ENCODE peak calls at places on chromosome 11, in nine cellular contexts. T, M, C, D, Y, R, F, E and S are unnamed samples.

GRCh38 chr11:94854770-94855633 is 86.8 kb downstream of the AMOTL1 start:
- DNase-seq in M (no peak), C (no peak), R (no peak), F (no peak), D (no peak), T (no peak), E (no peak), Y (no peak), S (no peak)

GRCh38 chr11:9573775-9574555 is 495 bp downstream of the WEE1 start:
- DNase-seq in F (no peak), M (peak), C (no peak), D (peak), R (no peak), T (no peak), Y (no peak), E (peak), S (no peak)

GRCh38 chr11:131864205-131864604 is 493.8 kb downstream of the NTM start:
- DNase-seq in F (no peak), Y (no peak), C (no peak), M (no peak), T (no peak), R (no peak), E (no peak), D (no peak), S (no peak)

GRCh38 chr11:130581631-130582030 is 133.2 kb downstream of the ADAMTS15 start:
- DNase-seq in Y (no peak), C (no peak), E (peak), T (no peak), F (peak), M (no peak), D (no peak), R (no peak), S (no peak)

GRCh38 chr11:66846671-66847091 is 3.4 kb downstream of the RCE1 start:
- DNase-seq in C (no peak), E (no peak), Y (no peak), D (no peak), M (peak), F (no peak), R (peak), T (no peak), S (no peak)

GRCh38 chr11:18765554-18765953 is 26.0 kb downstream of the PTPN5 start:
- DNase-seq in T (no peak), F (peak), C (no peak), E (peak), M (no peak), R (no peak), Y (no peak), D (no peak), S (no peak)

GRCh38 chr11:23865341-23865975 is 631.4 kb upstream of the LUZP2 start:
- DNase-seq in F (peak), E (no peak), D (no peak), M (no peak), Y (no peak), R (no peak), T (no peak), C (no peak), S (no peak)

GRCh38 chr11:124801014-124801413 is 808 bp upstream of the MSANTD2 start:
- DNase-seq in M (no peak), D (no peak), E (peak), Y (no peak), C (no peak), F (peak), T (no peak), R (no peak), S (no peak)

GRCh38 chr11:118238947-118239346 is 13.2 kb downstream of the MPZL3 start:
- DNase-seq in M (no peak), D (no peak), T (no peak), Y (no peak), F (no peak), E (no peak), C (no peak), R (no peak), S (no peak)

GRCh38 chr11:98107736-98108135 is 913.0 kb upstream of the CNTN5 start:
- DNase-seq in D (no peak), E (peak), M (no peak), C (no peak), Y (no peak), T (no peak), F (no peak), R (no peak), S (no peak)

GRCh38 chr11:130858215-130858614 is 58.1 kb downstream of the SNX19 start:
- DNase-seq in Y (no peak), F (no peak), C (no peak), T (no peak), D (no peak), E (no peak), M (no peak), R (no peak), S (no peak)

GRCh38 chr11:66365711-66366619 is 5.6 kb downstream of the SLC29A2 start:
- DNase-seq in R (no peak), C (no peak), Y (no peak), D (no peak), M (no peak), F (no peak), E (no peak), T (no peak), S (no peak)

GRCh38 chr11:59144579-59145345 is 2.1 kb downstream of the FAM111A start:
- DNase-seq in F (peak), E (peak), T (peak), C (peak), R (peak), D (peak), Y (peak), M (peak), S (peak)

GRCh38 chr11:113448311-113448666 is 26.9 kb downstream of the DRD2 start:
- DNase-seq in T (no peak), D (no peak), C (no peak), E (no peak), F (no peak), R (no peak), Y (no peak), M (no peak), S (no peak)

GRCh38 chr11:35246725-35247124 is 107.8 kb downstream of the CD44 start:
- DNase-seq in C (no peak), R (no peak), T (no peak), Y (no peak), M (no peak), E (peak), F (no peak), D (peak), S (no peak)

GRCh38 chr11:46382644-46383403 is 1.4 kb downstream of the MDK start:
- DNase-seq in C (no peak), M (no peak), R (no peak), Y (no peak), D (no peak), T (no peak), F (no peak), E (peak), S (no peak)

GRCh38 chr11:18722293-18722637 is 3.7 kb downstream of the IGSF22 start:
- DNase-seq in T (no peak), Y (no peak), E (no peak), M (no peak), D (no peak), C (no peak), R (no peak), F (no peak), S (no peak)

GRCh38 chr11:92843455-92843854 is 126.0 kb upstream of the MTNR1B start:
- DNase-seq in F (peak), D (no peak), R (no peak), C (no peak), M (no peak), E (no peak), T (peak), Y (no peak), S (no peak)

GRCh38 chr11:79437274-79437980 is 3.4 kb downstream of the TENM4 start:
- DNase-seq in M (peak), F (peak), R (peak), E (peak), C (peak), D (peak), T (peak), Y (no peak), S (peak)

GRCh38 chr11:9078113-9079041 is 13.0 kb downstream of the SCUBE2 start:
- DNase-seq in T (no peak), E (no peak), M (no peak), D (no peak), C (no peak), R (no peak), Y (no peak), F (no peak), S (no peak)

GRCh38 chr11:1421291-1421690 is 31.6 kb downstream of the BRSK2 start:
- DNase-seq in T (no peak), F (no peak), Y (no peak), D (no peak), R (no peak), E (no peak), C (no peak), M (no peak), S (no peak)

GRCh38 chr11:118572914-118573550 is 823 bp downstream of the ARCN1 start:
- DNase-seq in E (peak), D (no peak), R (no peak), Y (no peak), T (peak), C (peak), M (no peak), F (peak), S (no peak)

DNA sequence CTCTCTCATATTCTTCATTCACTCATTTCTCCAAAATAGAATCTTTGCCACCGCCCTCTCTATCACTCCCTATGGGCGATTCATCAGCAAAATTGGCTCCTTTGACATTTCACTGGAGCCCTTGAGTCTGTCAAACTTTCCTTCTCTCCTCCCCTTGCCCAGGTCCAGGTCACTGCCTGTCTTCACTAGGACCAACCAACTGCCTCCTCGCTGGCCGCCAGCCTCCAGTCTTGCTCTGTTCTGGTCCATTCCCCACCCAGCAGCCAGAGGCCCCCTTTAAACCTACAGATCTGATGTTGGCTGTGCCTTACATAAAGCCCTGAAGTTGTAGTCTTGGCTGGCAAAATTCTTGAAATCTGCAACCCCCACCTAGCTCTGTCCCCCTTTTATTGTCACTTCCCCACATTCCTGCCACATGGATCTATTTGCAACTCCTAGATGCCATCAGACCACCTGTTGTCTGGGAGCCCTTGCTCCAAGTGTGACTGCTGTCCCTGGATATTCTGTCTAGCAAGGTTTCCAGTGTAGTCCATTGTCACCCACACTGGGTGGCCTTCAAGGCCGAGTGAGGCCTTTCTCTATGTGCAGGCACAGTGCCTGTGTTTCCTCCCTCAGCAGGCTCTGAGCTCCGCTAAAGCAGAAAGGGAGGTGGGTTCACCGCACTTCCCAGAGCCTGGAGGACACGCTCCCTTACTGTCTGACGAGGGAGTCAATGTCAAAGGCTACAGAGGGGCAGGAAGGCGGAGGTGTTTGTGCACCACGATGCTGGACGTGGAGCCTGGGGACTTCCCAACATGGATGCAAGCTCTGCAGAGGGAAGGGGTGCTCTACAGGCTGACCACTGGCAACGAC is 25.5 kb downstream of the MYEOV start:
- DNase-seq in Y (no peak), E (no peak), R (no peak), M (no peak), T (no peak), D (no peak), F (no peak), C (no peak), S (no peak)
- H3K27ac ChIP-seq in Y (no peak), E (no peak), R (no peak), M (no peak), T (no peak), D (no peak), F (no peak), C (no peak), S (no peak)

GRCh38 chr11:111720801-111721494 is 45.2 kb downstream of the PPP2R1B start:
- DNase-seq in R (no peak), T (no peak), C (no peak), M (peak), Y (no peak), E (no peak), D (no peak), F (no peak), S (no peak)
- H3K27ac ChIP-seq in R (no peak), T (no peak), C (no peak), M (peak), Y (no peak), E (peak), D (no peak), F (no peak), S (peak)

GRCh38 chr11:44729065-44729464 is 2.3 kb downstream of the TSPAN18 start:
- DNase-seq in T (no peak), M (no peak), Y (no peak), C (peak), F (no peak), D (no peak), R (no peak), E (no peak), S (no peak)
- H3K27ac ChIP-seq in T (no peak), M (no peak), Y (no peak), C (peak), F (no peak), D (peak), R (no peak), E (no peak), S (no peak)

GRCh38 chr11:6608011-6608410 is 4.0 kb downstream of the TAF10 start:
- DNase-seq in M (no peak), F (no peak), C (no peak), D (no peak), Y (no peak), T (no peak), E (no peak), R (no peak), S (no peak)

GRCh38 chr11:6611092-6612007 is 666 bp downstream of the TAF10 start:
- DNase-seq in F (peak), D (peak), Y (no peak), T (no peak), C (no peak), E (peak), R (peak), M (peak), S (peak)

GRCh38 chr11:6608726-6609501 is 3.1 kb downstream of the TAF10 start:
- DNase-seq in T (no peak), Y (no peak), F (no peak), E (no peak), C (no peak), D (no peak), M (no peak), R (peak), S (no peak)

GRCh38 chr11:6610591-6610990 is 1.4 kb downstream of the TAF10 start:
- DNase-seq in F (no peak), E (no peak), D (no peak), Y (no peak), T (no peak), C (no peak), M (no peak), R (peak), S (no peak)

GRCh38 chr11:6609502-6610015 is 2.5 kb downstream of the TAF10 start:
- DNase-seq in Y (no peak), E (no peak), F (no peak), M (no peak), R (no peak), D (no peak), T (no peak), C (no peak), S (no peak)
- H3K27ac ChIP-seq in Y (no peak), E (peak), F (no peak), M (no peak), R (peak), D (peak), T (peak), C (no peak), S (peak)

GRCh38 chr11:26823963-26824362 is 102.1 kb upstream of the SLC5A12 start:
- DNase-seq in D (no peak), E (no peak), M (no peak), Y (no peak), C (no peak), F (peak), T (no peak), R (no peak), S (no peak)

DNA sequence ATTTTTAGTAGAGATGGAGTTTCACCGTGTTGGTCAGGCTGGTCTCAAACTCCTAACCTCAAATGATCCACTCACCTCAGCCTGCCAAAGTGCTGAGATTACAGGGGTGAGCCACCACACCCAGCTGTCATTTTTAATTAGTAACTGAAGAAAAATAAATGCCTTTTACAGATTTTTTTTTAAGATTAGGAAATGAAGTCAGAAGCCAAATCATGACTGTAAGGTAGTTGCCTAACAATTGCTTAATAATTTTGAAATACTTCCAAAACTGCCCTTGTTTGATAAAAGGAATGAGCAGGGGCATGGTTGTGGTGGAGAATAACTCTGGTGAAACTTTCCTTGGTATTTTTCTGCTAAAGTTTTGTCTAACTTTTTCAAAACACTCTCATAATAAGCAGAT is 98.9 kb upstream of the SLC5A12 start:
- DNase-seq in F (peak), E (peak), Y (peak), D (no peak), M (no peak), R (no peak), C (no peak), T (no peak), S (no peak)
- H3K27ac ChIP-seq in F (peak), E (no peak), Y (peak), D (no peak), M (no peak), R (no peak), C (no peak), T (no peak), S (no peak)

GRCh38 chr11:108608548-108608947 is 15.0 kb upstream of the EXPH5 start:
- DNase-seq in M (no peak), F (no peak), D (no peak), E (no peak), C (no peak), R (no peak), Y (no peak), T (no peak), S (no peak)
- H3K27ac ChIP-seq in M (no peak), F (peak), D (no peak), E (no peak), C (no peak), R (no peak), Y (no peak), T (no peak), S (no peak)

GRCh38 chr11:90738799-90739198 is 516.0 kb upstream of the CHORDC1 start:
- DNase-seq in F (no peak), D (no peak), M (no peak), Y (no peak), R (no peak), T (no peak), C (no peak), E (no peak), S (no peak)
- H3K27ac ChIP-seq in F (no peak), D (no peak), M (no peak), Y (no peak), R (no peak), T (no peak), C (no peak), E (no peak), S (no peak)

DNA sequence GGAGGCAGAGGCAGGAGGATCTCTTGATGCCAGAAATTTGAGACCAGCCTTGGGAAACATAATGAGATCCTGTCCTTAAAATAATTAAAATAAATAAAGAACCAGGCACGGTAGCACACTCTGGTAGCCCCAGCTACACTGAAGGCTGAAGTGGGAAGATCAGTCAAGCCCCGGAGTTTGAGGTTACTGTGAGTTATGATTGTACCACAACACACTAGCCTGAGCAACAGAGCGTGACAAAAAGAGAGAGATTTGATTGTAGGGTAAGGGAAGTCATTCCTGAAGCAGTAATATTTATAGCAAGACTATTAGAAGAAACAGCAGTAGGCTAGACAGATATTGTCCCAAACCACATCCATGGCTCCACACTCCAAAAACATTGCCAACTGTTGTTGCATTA is 1408.4 kb upstream of the TENM4 start:
- DNase-seq in M (no peak), E (no peak), T (no peak), C (no peak), F (no peak), R (no peak), D (no peak), Y (no peak), S (no peak)
- H3K27ac ChIP-seq in M (no peak), E (no peak), T (no peak), C (no peak), F (no peak), R (no peak), D (no peak), Y (no peak), S (no peak)

GRCh38 chr11:128739589-128739988 is 45.7 kb downstream of the FLI1 start:
- DNase-seq in E (no peak), D (no peak), C (no peak), F (no peak), R (no peak), Y (no peak), M (no peak), T (no peak), S (no peak)
- H3K27ac ChIP-seq in E (no peak), D (no peak), C (no peak), F (no peak), R (no peak), Y (no peak), M (no peak), T (no peak), S (no peak)